ENCODE peak calls at places on chromosomes 7 and 10, in five cellular contexts. K is neuronal stem cell, F is IMR-90, A is H1, E is mesenchymal stem cell. N is an unnamed sample.

GRCh38 chr7:4683043-4683883 is 1.2 kb downstream of the FOXK1 start:
- DNase-seq in E (no peak), K (no peak), A (no peak), F (no peak), N (no peak)

GRCh38 chr7:101882595-101883564 is 65.5 kb downstream of the CUX1 start:
- DNase-seq in E (peak), K (no peak), F (peak), A (no peak), N (no peak)

GRCh38 chr10:48523212-48523819 is 81.6 kb downstream of the ARHGAP22 start:
- DNase-seq in K (peak), A (no peak), E (peak), F (peak), N (peak)

GRCh38 chr10:93319855-93320254 is 162.3 kb downstream of the MYOF start:
- DNase-seq in A (no peak), F (no peak), K (no peak), E (no peak), N (no peak)

GRCh38 chr7:66236713-66237303 is 31.7 kb downstream of the TPST1 start:
- DNase-seq in A (no peak), E (no peak), F (no peak), K (no peak), N (no peak)

GRCh38 chr7:100491192-100491578 is 7.5 kb downstream of the NYAP1 start:
- DNase-seq in K (no peak), A (no peak), E (no peak), F (no peak), N (no peak)

GRCh38 chr10:11026761-11027160 is 9.1 kb downstream of the CELF2 start:
- DNase-seq in F (no peak), A (no peak), K (no peak), E (no peak), N (no peak)

GRCh38 chr7:80255656-80256055 is 121.0 kb downstream of the GNAI1 start:
- DNase-seq in K (no peak), E (no peak), F (no peak), A (no peak), N (no peak)

GRCh38 chr10:13526952-13527863 is 1.6 kb downstream of the BEND7 start:
- DNase-seq in E (peak), K (no peak), A (no peak), F (peak), N (no peak)

GRCh38 chr10:77939561-77940001 is 13.0 kb upstream of the DLG5 start:
- DNase-seq in K (no peak), F (peak), E (peak), A (no peak), N (no peak)

GRCh38 chr10:110666673-110667072 is 22.5 kb downstream of the RBM20 start:
- DNase-seq in K (no peak), A (no peak), F (no peak), E (no peak), N (no peak)

GRCh38 chr7:6654113-6654841 is 17.2 kb downstream of the ZNF316 start:
- DNase-seq in E (no peak), K (no peak), A (no peak), F (no peak), N (no peak)

GRCh38 chr7:47951374-47951773 is 3.1 kb upstream of the PKD1L1 start:
- DNase-seq in K (no peak), F (no peak), A (no peak), E (no peak), N (no peak)

GRCh38 chr10:33355267-33355666 is 20.8 kb upstream of the NRP1 start:
- DNase-seq in F (no peak), K (no peak), A (no peak), E (no peak), N (no peak)

GRCh38 chr10:62562795-62563194 is 188.6 kb downstream of the ZNF365 start:
- DNase-seq in K (no peak), A (no peak), E (no peak), F (no peak), N (no peak)

GRCh38 chr10:35497909-35498308 is 107.2 kb upstream of the GJD4 start:
- DNase-seq in E (no peak), A (no peak), F (no peak), K (no peak), N (no peak)

GRCh38 chr7:95397381-95397780 is 1.2 kb upstream of the PON3 start:
- DNase-seq in A (no peak), F (no peak), K (no peak), E (no peak), N (no peak)

GRCh38 chr10:118497227-118497626 is 98.2 kb downstream of the PRLHR start:
- DNase-seq in A (peak), E (no peak), K (no peak), F (no peak), N (no peak)

GRCh38 chr10:24685958-24686540 is 37.6 kb downstream of the ARHGAP21 start:
- DNase-seq in F (peak), A (no peak), K (no peak), E (peak), N (no peak)

GRCh38 chr10:60816624-60817023 is 38.3 kb downstream of the CDK1 start:
- DNase-seq in K (peak), E (peak), A (no peak), F (peak), N (no peak)

GRCh38 chr10:17606547-17607040 is 10.6 kb downstream of the HACD1 start:
- DNase-seq in F (no peak), A (no peak), K (no peak), E (no peak), N (no peak)

GRCh38 chr10:78579995-78580394 is 488.8 kb upstream of the ZMIZ1 start:
- DNase-seq in K (peak), A (no peak), E (no peak), F (no peak), N (no peak)

GRCh38 chr10:104824378-104825006 is 183.4 kb downstream of the SORCS3 start:
- DNase-seq in E (no peak), K (peak), F (no peak), A (peak), N (peak)

GRCh38 chr7:114973147-114973546 is 51.3 kb downstream of the MDFIC start:
- DNase-seq in E (peak), K (no peak), A (no peak), F (peak), N (no peak)

GRCh38 chr10:5550621-5551530 is 26.1 kb downstream of the CALML3 start:
- DNase-seq in F (peak), K (no peak), A (no peak), E (peak), N (no peak)

GRCh38 chr7:42097756-42098155 is 139.3 kb downstream of the GLI3 start:
- DNase-seq in A (no peak), E (peak), K (no peak), F (peak), N (no peak)

GRCh38 chr7:24756545-24756988 is 697 bp downstream of the GSDME start:
- DNase-seq in A (no peak), F (peak), E (no peak), K (no peak), N (no peak)

GRCh38 chr10:117365612-117366011 is 9.6 kb downstream of the PDZD8 start:
- DNase-seq in K (no peak), F (no peak), A (no peak), E (no peak), N (no peak)

GRCh38 chr10:17882557-17882956 is 69.2 kb upstream of the SLC39A12 start:
- DNase-seq in E (peak), K (no peak), A (no peak), F (no peak), N (no peak)

GRCh38 chr10:74056081-74056818 is 58.3 kb downstream of the VCL start:
- DNase-seq in K (no peak), A (no peak), E (peak), F (peak), N (no peak)

DNA sequence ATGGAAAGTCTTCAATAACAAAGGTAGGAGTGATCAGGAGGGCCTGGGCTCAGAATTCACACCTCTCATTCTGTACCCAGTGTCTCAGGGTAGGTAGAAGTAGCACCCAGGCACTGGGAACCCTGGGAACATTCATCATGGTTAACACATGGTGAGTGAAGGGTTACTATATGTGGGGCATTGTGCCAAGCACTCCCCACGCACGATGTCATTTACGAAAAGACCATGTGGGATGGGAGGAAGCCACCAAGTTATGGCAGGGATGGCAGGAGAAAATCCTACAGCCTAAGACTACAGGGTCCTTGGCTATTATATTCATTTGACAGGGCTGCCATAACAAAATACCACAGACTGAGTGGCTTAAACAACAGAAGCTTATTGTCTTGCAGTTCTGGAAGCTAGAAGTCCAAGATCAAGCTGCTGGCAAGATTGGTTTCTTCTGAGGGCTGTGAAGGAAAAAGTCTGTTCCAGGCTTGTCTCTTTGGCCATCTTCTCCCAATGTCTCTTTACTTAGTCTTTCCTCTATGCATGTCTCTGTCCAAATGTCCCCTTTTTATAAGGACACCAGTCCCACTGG is 27.7 kb upstream of the DDIT4 start:
- DNase-seq in E (no peak), A (no peak), K (no peak), F (no peak), N (no peak)
- H3K4me2 ChIP-seq in E (no peak), A (no peak), K (no peak), F (no peak), N (no peak)

GRCh38 chr7:120836556-120837125 is 21.3 kb downstream of the TSPAN12 start:
- DNase-seq in E (no peak), K (no peak), F (no peak), A (no peak), N (no peak)
- H2AFZ ChIP-seq in E (no peak), K (no peak), F (no peak), A (no peak), N (no peak)

GRCh38 chr7:131188367-131189339 is 139.0 kb upstream of the MKLN1 start:
- DNase-seq in K (no peak), F (peak), E (peak), A (no peak), N (no peak)
- H2BK15ac ChIP-seq in K (no peak), F (peak), E (peak), A (peak), N (no peak)

DNA sequence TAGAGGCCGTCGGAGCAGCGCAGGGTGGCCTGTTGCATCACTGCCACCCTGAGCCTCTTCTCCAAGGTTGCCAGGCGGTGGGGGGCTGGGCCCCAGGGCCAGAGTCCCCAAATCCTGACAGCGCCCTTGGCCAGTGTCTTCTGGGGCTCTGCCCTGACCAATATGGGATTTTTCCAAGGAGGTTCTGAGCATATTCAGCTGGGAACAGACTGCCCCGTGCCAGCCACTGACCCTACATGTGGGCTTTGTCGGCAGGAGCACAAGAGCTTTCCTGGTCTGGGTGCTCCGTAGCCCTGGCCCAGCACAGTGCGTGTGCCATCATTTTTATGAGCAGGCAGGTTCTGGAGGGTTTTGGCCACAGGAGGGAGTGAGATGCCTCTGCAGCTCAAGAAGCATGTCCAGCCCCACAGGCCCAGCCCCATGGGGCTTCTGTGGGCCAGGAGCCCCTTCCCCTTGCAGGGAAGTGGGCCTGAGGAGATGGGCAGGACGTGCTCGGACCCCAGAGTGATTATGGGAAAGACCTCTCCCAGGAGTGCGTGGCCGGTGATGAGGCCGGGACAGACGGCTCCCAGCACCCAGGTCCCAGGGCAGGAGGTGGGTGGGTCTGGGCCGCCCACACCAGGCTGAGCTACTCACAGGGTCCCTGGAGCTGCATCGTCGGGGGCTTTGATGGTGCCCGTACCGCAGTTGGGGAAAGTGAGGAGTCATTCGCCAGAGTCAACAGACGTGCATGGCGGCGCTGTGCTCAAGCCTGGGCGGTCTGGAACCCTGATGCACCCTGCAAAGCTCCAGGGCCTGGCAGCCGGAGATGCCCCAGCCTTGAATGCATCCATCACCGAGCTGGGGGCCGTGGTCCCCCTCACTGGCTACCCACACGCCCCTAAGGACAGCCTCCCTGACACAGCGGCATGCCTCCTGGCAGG is 66.6 kb downstream of the PWWP2B start:
- DNase-seq in A (no peak), K (no peak), F (no peak), E (no peak), N (no peak)
- H3K4me2 ChIP-seq in A (no peak), K (no peak), F (no peak), E (no peak), N (no peak)

DNA sequence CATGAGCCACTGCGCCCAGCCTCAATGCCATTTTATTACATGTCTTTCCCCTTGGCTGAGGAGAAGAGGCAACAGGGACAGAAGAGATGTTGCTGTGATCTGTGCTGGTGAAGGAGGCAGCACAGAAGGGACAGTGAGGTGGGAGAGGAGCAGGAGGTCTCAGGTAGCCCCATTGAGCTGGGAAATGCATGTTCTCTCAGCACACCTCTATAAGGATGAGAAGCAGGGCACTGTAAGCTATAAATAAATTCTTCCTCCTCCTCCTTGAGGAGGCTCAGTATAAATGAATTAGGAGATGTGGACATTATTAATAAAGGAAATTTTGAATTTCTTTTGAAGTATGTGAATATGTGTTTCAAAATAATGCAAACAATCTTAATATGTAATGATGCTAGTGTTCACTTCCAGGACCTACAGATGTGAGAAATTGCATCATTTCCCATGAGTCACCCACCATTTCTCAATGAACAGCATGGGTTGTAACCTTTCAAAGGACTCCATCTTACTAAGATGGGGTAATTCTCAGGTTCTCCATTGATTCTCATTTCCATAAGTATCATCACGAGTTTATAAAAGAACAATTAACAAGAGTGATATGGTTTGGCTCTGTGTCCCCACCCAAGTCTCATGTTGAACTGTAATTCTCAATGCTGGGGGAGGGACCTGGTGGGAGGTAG is 88.9 kb upstream of the ODAD2 start:
- DNase-seq in F (peak), A (no peak), E (peak), K (no peak), N (no peak)
- H2AFZ ChIP-seq in F (peak), A (no peak), E (no peak), K (no peak), N (no peak)

DNA sequence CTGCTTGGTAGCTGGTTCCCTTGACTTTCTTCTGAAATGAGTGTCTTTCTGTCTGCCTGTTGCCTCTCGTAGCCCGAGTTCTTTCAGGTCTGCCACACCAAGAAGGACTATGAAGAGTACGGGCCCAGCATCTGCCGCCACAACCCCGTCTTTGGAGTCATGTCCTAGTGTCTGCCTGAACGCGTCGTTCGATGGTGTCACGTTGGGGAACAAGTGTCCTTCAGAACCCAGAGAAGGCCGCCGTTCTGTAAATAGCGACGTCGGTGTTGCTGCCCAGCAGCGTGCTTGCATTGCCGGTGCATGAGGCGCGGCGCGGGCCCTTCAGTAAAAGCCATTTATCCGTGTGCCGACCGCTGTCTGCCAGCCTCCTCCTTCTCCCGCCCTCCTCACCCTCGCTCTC is 94.8 kb downstream of the ACTR3B start:
- DNase-seq in E (no peak), K (no peak), F (no peak), A (no peak), N (no peak)
- H2BK15ac ChIP-seq in E (no peak), K (no peak), F (no peak), A (no peak), N (no peak)

DNA sequence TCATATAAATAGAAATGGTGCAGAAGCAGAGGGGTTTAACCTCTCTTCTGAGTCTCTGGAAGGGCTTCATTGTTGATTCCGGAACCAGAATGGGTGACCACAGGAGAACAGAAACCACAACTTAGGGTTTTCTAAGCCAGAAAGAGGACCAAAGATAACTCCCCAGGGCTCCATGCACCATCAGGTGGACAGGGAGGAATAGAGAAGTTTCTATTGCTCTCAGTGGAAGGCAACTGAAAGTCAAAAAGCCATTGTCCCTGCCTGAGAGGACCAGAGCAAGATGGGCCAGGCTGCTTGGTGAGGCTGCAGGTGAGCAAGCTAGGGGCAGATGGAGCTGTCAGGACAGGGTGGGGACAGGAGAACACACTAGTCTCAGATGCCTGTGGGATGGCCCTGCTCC is 14.6 kb upstream of the NPS start:
- DNase-seq in A (no peak), E (no peak), K (no peak), F (no peak), N (no peak)
- H3K4me2 ChIP-seq in A (no peak), E (no peak), K (no peak), F (no peak), N (no peak)

GRCh38 chr10:126538439-126539140 is 131.9 kb downstream of the C10orf90 start:
- DNase-seq in K (no peak), F (no peak), E (no peak), A (no peak), N (no peak)

GRCh38 chr10:126533644-126534043 is 136.8 kb downstream of the C10orf90 start:
- DNase-seq in F (no peak), E (no peak), K (no peak), A (no peak), N (no peak)

GRCh38 chr10:126536148-126536547 is 134.3 kb downstream of the C10orf90 start:
- DNase-seq in E (peak), K (peak), F (peak), A (no peak), N (peak)

GRCh38 chr10:126536656-126537055 is 133.8 kb downstream of the C10orf90 start:
- DNase-seq in K (no peak), F (no peak), A (no peak), E (no peak), N (no peak)
- H2AFZ ChIP-seq in K (no peak), F (no peak), A (no peak), E (no peak), N (no peak)